ENCODE peak calls at places on chromosome 11, in four cellular contexts. One of them, this sample, is unnamed. For H3K9me3, the result is how much of the 10 kb centered on the place peaks cover.

GRCh38 chr11:17162376-17162775 is 45.4 kb downstream of the PIK3C2A start:
- DNase-seq in WERI-Rb-1: no peak
- DNase-seq in Peyer's patch: no peak
- DNase-seq in naive thymus-derived CD4-positive, alpha-beta T cell: no peak
- DNase-seq in this sample: no peak

GRCh38 chr11:6405039-6405667 is 13.7 kb downstream of the APBB1 start:
- DNase-seq in Peyer's patch: no peak
- DNase-seq in WERI-Rb-1: no peak
- DNase-seq in naive thymus-derived CD4-positive, alpha-beta T cell: no peak
- DNase-seq in this sample: no peak

GRCh38 chr11:28518825-28519224 is 410.6 kb downstream of the METTL15 start:
- DNase-seq in naive thymus-derived CD4-positive, alpha-beta T cell: no peak
- DNase-seq in Peyer's patch: no peak
- DNase-seq in WERI-Rb-1: no peak
- DNase-seq in this sample: no peak

GRCh38 chr11:84719935-84720577 is 907.1 kb downstream of the DLG2 start:
- DNase-seq in naive thymus-derived CD4-positive, alpha-beta T cell: no peak
- DNase-seq in Peyer's patch: peak
- DNase-seq in WERI-Rb-1: peak
- DNase-seq in this sample: no peak

GRCh38 chr11:128686745-128687177 is 7.1 kb upstream of the FLI1 start:
- DNase-seq in Peyer's patch: peak
- DNase-seq in WERI-Rb-1: peak
- DNase-seq in naive thymus-derived CD4-positive, alpha-beta T cell: peak
- DNase-seq in this sample: peak

GRCh38 chr11:73655686-73656085 is 9.3 kb downstream of the PLEKHB1 start:
- DNase-seq in Peyer's patch: no peak
- DNase-seq in WERI-Rb-1: no peak
- DNase-seq in naive thymus-derived CD4-positive, alpha-beta T cell: no peak
- DNase-seq in this sample: no peak

GRCh38 chr11:120820040-120820439 is 203.9 kb upstream of the TBCEL start:
- DNase-seq in WERI-Rb-1: no peak
- DNase-seq in Peyer's patch: no peak
- DNase-seq in naive thymus-derived CD4-positive, alpha-beta T cell: no peak
- DNase-seq in this sample: no peak

GRCh38 chr11:83865636-83866461 is 579.7 kb upstream of the CCDC90B start:
- DNase-seq in Peyer's patch: no peak
- DNase-seq in naive thymus-derived CD4-positive, alpha-beta T cell: no peak
- DNase-seq in WERI-Rb-1: no peak
- DNase-seq in this sample: no peak

GRCh38 chr11:43575931-43576833 is 104.4 kb upstream of the HSD17B12 start:
- DNase-seq in Peyer's patch: no peak
- DNase-seq in naive thymus-derived CD4-positive, alpha-beta T cell: no peak
- DNase-seq in WERI-Rb-1: no peak
- DNase-seq in this sample: no peak

GRCh38 chr11:71505781-71506180 is 21.3 kb upstream of the KRTAP5-7 start:
- DNase-seq in Peyer's patch: no peak
- DNase-seq in WERI-Rb-1: no peak
- DNase-seq in naive thymus-derived CD4-positive, alpha-beta T cell: no peak
- DNase-seq in this sample: no peak

GRCh38 chr11:126468102-126468521 is 112.6 kb downstream of the ST3GAL4 start:
- DNase-seq in Peyer's patch: no peak
- DNase-seq in WERI-Rb-1: no peak
- DNase-seq in naive thymus-derived CD4-positive, alpha-beta T cell: no peak
- DNase-seq in this sample: no peak

GRCh38 chr11:114133548-114134329 is 74.2 kb downstream of the ZBTB16 start:
- DNase-seq in Peyer's patch: no peak
- DNase-seq in naive thymus-derived CD4-positive, alpha-beta T cell: no peak
- DNase-seq in WERI-Rb-1: no peak
- DNase-seq in this sample: no peak

GRCh38 chr11:77449060-77449521 is 24.8 kb downstream of the PAK1 start:
- DNase-seq in naive thymus-derived CD4-positive, alpha-beta T cell: no peak
- DNase-seq in WERI-Rb-1: no peak
- DNase-seq in Peyer's patch: no peak
- DNase-seq in this sample: no peak

GRCh38 chr11:62393735-62394134 is 25.1 kb upstream of the SCGB1A1 start:
- DNase-seq in Peyer's patch: no peak
- DNase-seq in naive thymus-derived CD4-positive, alpha-beta T cell: no peak
- DNase-seq in WERI-Rb-1: peak
- DNase-seq in this sample: no peak

GRCh38 chr11:120295110-120295509 is 30.0 kb upstream of the TLCD5 start:
- DNase-seq in Peyer's patch: no peak
- DNase-seq in WERI-Rb-1: no peak
- DNase-seq in naive thymus-derived CD4-positive, alpha-beta T cell: no peak
- DNase-seq in this sample: no peak

GRCh38 chr11:15565846-15566245 is 451.1 kb downstream of the INSC start:
- DNase-seq in WERI-Rb-1: no peak
- DNase-seq in naive thymus-derived CD4-positive, alpha-beta T cell: no peak
- DNase-seq in Peyer's patch: no peak
- DNase-seq in this sample: no peak

GRCh38 chr11:2771758-2772466 is 72.1 kb upstream of the KCNQ1OT1 start:
- DNase-seq in Peyer's patch: peak
- DNase-seq in naive thymus-derived CD4-positive, alpha-beta T cell: no peak
- DNase-seq in WERI-Rb-1: peak
- DNase-seq in this sample: no peak

GRCh38 chr11:8604078-8604723 is 10.2 kb upstream of the STK33 start:
- DNase-seq in Peyer's patch: peak
- DNase-seq in WERI-Rb-1: peak
- DNase-seq in naive thymus-derived CD4-positive, alpha-beta T cell: no peak
- DNase-seq in this sample: no peak

GRCh38 chr11:82043316-82043715 is 690.3 kb downstream of the FAM181B start:
- DNase-seq in naive thymus-derived CD4-positive, alpha-beta T cell: no peak
- DNase-seq in WERI-Rb-1: no peak
- DNase-seq in Peyer's patch: no peak
- DNase-seq in this sample: no peak

GRCh38 chr11:12800032-12800671 is 125.9 kb downstream of the TEAD1 start:
- DNase-seq in naive thymus-derived CD4-positive, alpha-beta T cell: no peak
- DNase-seq in WERI-Rb-1: peak
- DNase-seq in Peyer's patch: no peak
- DNase-seq in this sample: no peak

GRCh38 chr11:114291847-114292680 is 4.1 kb upstream of the NNMT start:
- DNase-seq in naive thymus-derived CD4-positive, alpha-beta T cell: no peak
- DNase-seq in WERI-Rb-1: no peak
- DNase-seq in Peyer's patch: no peak
- DNase-seq in this sample: no peak

GRCh38 chr11:87260811-87261210 is 223.1 kb downstream of the TMEM135 start:
- DNase-seq in WERI-Rb-1: no peak
- DNase-seq in Peyer's patch: no peak
- DNase-seq in naive thymus-derived CD4-positive, alpha-beta T cell: no peak
- DNase-seq in this sample: no peak

GRCh38 chr11:11349870-11350325 is 3.2 kb downstream of the CSNK2A3 start:
- DNase-seq in naive thymus-derived CD4-positive, alpha-beta T cell: no peak
- DNase-seq in WERI-Rb-1: no peak
- DNase-seq in Peyer's patch: no peak
- DNase-seq in this sample: no peak

GRCh38 chr11:19832166-19832750 is 119.6 kb downstream of the NAV2 start:
- DNase-seq in Peyer's patch: no peak
- DNase-seq in WERI-Rb-1: peak
- DNase-seq in naive thymus-derived CD4-positive, alpha-beta T cell: no peak
- DNase-seq in this sample: no peak

GRCh38 chr11:17939542-17939941 is 73.3 kb downstream of the SERGEF start:
- DNase-seq in Peyer's patch: no peak
- DNase-seq in WERI-Rb-1: no peak
- DNase-seq in naive thymus-derived CD4-positive, alpha-beta T cell: no peak
- DNase-seq in this sample: no peak

GRCh38 chr11:65184146-65184545 is 2.4 kb downstream of the CAPN1 start:
- DNase-seq in WERI-Rb-1: no peak
- DNase-seq in naive thymus-derived CD4-positive, alpha-beta T cell: no peak
- DNase-seq in Peyer's patch: no peak
- DNase-seq in this sample: no peak

GRCh38 chr11:114163231-114163631 is 103.7 kb downstream of the ZBTB16 start:
- DNase-seq in naive thymus-derived CD4-positive, alpha-beta T cell: no peak
- DNase-seq in Peyer's patch: no peak
- DNase-seq in WERI-Rb-1: no peak
- DNase-seq in this sample: no peak

GRCh38 chr11:112302226-112302868 is 41.7 kb upstream of the PLET1 start:
- DNase-seq in naive thymus-derived CD4-positive, alpha-beta T cell: no peak
- DNase-seq in WERI-Rb-1: no peak
- DNase-seq in Peyer's patch: no peak
- DNase-seq in this sample: no peak

GRCh38 chr11:127866109-127866508 is 721.2 kb downstream of the ETS1 start:
- DNase-seq in Peyer's patch: no peak
- DNase-seq in naive thymus-derived CD4-positive, alpha-beta T cell: no peak
- DNase-seq in WERI-Rb-1: no peak
- DNase-seq in this sample: no peak

GRCh38 chr11:107490836-107491235 is 33.2 kb upstream of the CWF19L2 start:
- DNase-seq in Peyer's patch: no peak
- DNase-seq in WERI-Rb-1: no peak
- DNase-seq in naive thymus-derived CD4-positive, alpha-beta T cell: no peak
- DNase-seq in this sample: no peak

GRCh38 chr11:107494036-107494435 is 36.4 kb upstream of the CWF19L2 start:
- DNase-seq in naive thymus-derived CD4-positive, alpha-beta T cell: no peak
- DNase-seq in Peyer's patch: no peak
- DNase-seq in WERI-Rb-1: no peak
- DNase-seq in this sample: no peak

GRCh38 chr11:107496011-107496410 is 38.4 kb upstream of the CWF19L2 start:
- DNase-seq in Peyer's patch: no peak
- DNase-seq in WERI-Rb-1: no peak
- DNase-seq in naive thymus-derived CD4-positive, alpha-beta T cell: no peak
- DNase-seq in this sample: no peak

GRCh38 chr11:107493117-107493516 is 35.5 kb upstream of the CWF19L2 start:
- DNase-seq in naive thymus-derived CD4-positive, alpha-beta T cell: no peak
- DNase-seq in WERI-Rb-1: no peak
- DNase-seq in Peyer's patch: no peak
- DNase-seq in this sample: no peak
- H3K9me3 ChIP-seq in naive thymus-derived CD4-positive, alpha-beta T cell: under half
- H3K9me3 ChIP-seq in WERI-Rb-1: under half
- H3K9me3 ChIP-seq in Peyer's patch: under half
- H3K9me3 ChIP-seq in this sample: under half

GRCh38 chr11:1566381-1567051 is 5.6 kb downstream of the DUSP8 start:
- DNase-seq in Peyer's patch: no peak
- DNase-seq in WERI-Rb-1: peak
- DNase-seq in naive thymus-derived CD4-positive, alpha-beta T cell: no peak
- DNase-seq in this sample: no peak
- H3K4me3 ChIP-seq in Peyer's patch: no peak
- H3K4me3 ChIP-seq in WERI-Rb-1: no peak
- H3K4me3 ChIP-seq in naive thymus-derived CD4-positive, alpha-beta T cell: no peak
- H3K4me3 ChIP-seq in this sample: no peak

GRCh38 chr11:79189604-79190003 is 251.2 kb downstream of the TENM4 start:
- DNase-seq in Peyer's patch: no peak
- DNase-seq in WERI-Rb-1: no peak
- DNase-seq in naive thymus-derived CD4-positive, alpha-beta T cell: no peak
- DNase-seq in this sample: no peak
- H3K27ac ChIP-seq in Peyer's patch: no peak
- H3K27ac ChIP-seq in WERI-Rb-1: no peak
- H3K27ac ChIP-seq in naive thymus-derived CD4-positive, alpha-beta T cell: no peak
- H3K27ac ChIP-seq in this sample: no peak

GRCh38 chr11:100467821-100468508 is 219.1 kb upstream of the ARHGAP42 start:
- DNase-seq in Peyer's patch: no peak
- DNase-seq in naive thymus-derived CD4-positive, alpha-beta T cell: no peak
- DNase-seq in WERI-Rb-1: no peak
- DNase-seq in this sample: no peak

GRCh38 chr11:100469835-100470234 is 217.3 kb upstream of the ARHGAP42 start:
- DNase-seq in naive thymus-derived CD4-positive, alpha-beta T cell: no peak
- DNase-seq in Peyer's patch: no peak
- DNase-seq in WERI-Rb-1: no peak
- DNase-seq in this sample: no peak

GRCh38 chr11:100472727-100473389 is 214.2 kb upstream of the ARHGAP42 start:
- DNase-seq in WERI-Rb-1: no peak
- DNase-seq in naive thymus-derived CD4-positive, alpha-beta T cell: no peak
- DNase-seq in Peyer's patch: no peak
- DNase-seq in this sample: no peak

GRCh38 chr11:100473390-100473740 is 213.7 kb upstream of the ARHGAP42 start:
- DNase-seq in Peyer's patch: no peak
- DNase-seq in naive thymus-derived CD4-positive, alpha-beta T cell: no peak
- DNase-seq in WERI-Rb-1: no peak
- DNase-seq in this sample: no peak
- H3K9me3 ChIP-seq in Peyer's patch: under half
- H3K9me3 ChIP-seq in naive thymus-derived CD4-positive, alpha-beta T cell: under half
- H3K9me3 ChIP-seq in WERI-Rb-1: under half
- H3K9me3 ChIP-seq in this sample: under half

DNA sequence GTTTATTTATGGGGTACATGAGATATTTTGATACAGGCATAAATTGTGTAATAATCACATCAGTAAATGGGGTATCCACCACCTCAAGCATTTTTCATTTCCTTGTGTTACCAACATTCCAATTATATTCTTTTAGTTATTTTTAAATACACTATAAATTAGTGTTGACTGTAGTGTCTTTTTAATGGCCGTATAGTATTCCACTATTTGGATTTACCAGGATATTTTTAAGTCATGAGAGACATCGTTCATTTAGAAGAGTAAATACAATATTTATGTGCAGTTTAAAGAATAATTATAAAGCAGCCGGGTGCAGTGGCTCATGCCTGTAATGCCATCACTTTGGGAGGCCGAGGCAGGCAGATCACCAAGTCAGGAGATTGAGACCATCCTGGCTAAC is 6.2 kb upstream of the SPI1 start:
- DNase-seq in naive thymus-derived CD4-positive, alpha-beta T cell: no peak
- DNase-seq in Peyer's patch: no peak
- DNase-seq in WERI-Rb-1: no peak
- DNase-seq in this sample: no peak
- H3K4me3 ChIP-seq in naive thymus-derived CD4-positive, alpha-beta T cell: no peak
- H3K4me3 ChIP-seq in Peyer's patch: no peak
- H3K4me3 ChIP-seq in WERI-Rb-1: no peak
- H3K4me3 ChIP-seq in this sample: no peak

DNA sequence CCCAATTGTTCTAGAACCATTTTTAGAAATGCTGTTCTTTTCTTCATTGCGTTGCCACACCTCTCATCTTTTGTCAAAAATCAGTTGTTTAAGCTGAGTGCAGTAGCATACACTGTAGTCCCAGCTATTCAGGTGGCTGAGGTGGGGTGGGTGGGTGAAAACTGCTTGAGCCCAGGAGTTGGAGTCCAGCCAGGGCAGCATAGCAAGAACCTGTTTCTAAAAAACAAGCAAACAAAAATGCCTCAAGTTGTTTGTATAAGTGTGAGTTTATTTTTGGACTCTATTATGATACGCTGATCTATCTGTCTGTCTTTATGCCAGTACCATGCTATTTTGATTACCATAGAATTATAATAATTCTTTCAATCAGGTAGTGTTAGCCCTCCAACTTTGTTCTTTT is 62.5 kb upstream of the RRM1 start:
- DNase-seq in Peyer's patch: no peak
- DNase-seq in WERI-Rb-1: no peak
- DNase-seq in naive thymus-derived CD4-positive, alpha-beta T cell: no peak
- DNase-seq in this sample: no peak
- H3K27ac ChIP-seq in Peyer's patch: no peak
- H3K27ac ChIP-seq in WERI-Rb-1: no peak
- H3K27ac ChIP-seq in naive thymus-derived CD4-positive, alpha-beta T cell: no peak
- H3K27ac ChIP-seq in this sample: no peak

This sample was measured in CD8-positive, alpha-beta memory T cell.